ENCODE peak calls at places on chromosomes 13 and 19, in ten cellular contexts. X is cardiac muscle cell, F is suprapubic skin, D is HCT116, U is endothelial cell of umbilical vein, P is neural progenitor cell, O is left ventricle myocardium inferior, Q is heart right ventricle, Y is HFF-Myc, V is uterus. T is an unnamed sample.

GRCh38 chr19:55098716-55099556 is 18.5 kb downstream of the PPP1R12C start:
- DNase-seq in X (no peak), F (no peak), D (no peak), U (no peak), P (no peak), O (no peak), Q (no peak), Y (no peak), V (no peak), T (no peak)

GRCh38 chr19:1154731-1155351 is 19.2 kb downstream of the SBNO2 start:
- DNase-seq in X (peak; percentile 96), F (peak; percentile 95), D (no peak), U (peak; percentile 42), P (no peak), O (peak; percentile 88), Q (peak; percentile 85), Y (no peak), V (peak; percentile 91), T (peak; percentile 97)

GRCh38 chr19:51531349-51532315 is at the start of gene SIGLEC6:
- DNase-seq in X (no peak), F (no peak), D (no peak), U (no peak), P (no peak), O (peak; percentile 47), Q (peak; percentile 34), Y (no peak), V (peak; percentile 18), T (no peak)

GRCh38 chr13:106612688-106613087 is 44.8 kb upstream of the ARGLU1 start:
- DNase-seq in X (peak; percentile 88), F (peak; percentile 84), D (no peak), U (no peak), P (no peak), O (peak; percentile 66), Q (peak; percentile 56), Y (no peak), V (peak; percentile 81), T (peak; percentile 58)

GRCh38 chr19:17075860-17076538 is 422 bp downstream of the MYO9B start:
- DNase-seq in X (peak; percentile 31), F (peak; percentile 80), D (no peak), U (peak; percentile 51), P (peak; percentile 56), O (peak; percentile 36), Q (peak; percentile 49), Y (no peak), V (peak; percentile 56), T (peak; percentile 34)

GRCh38 chr13:46909037-46909436 is 12.2 kb upstream of the HTR2A start:
- DNase-seq in X (peak; percentile 22), F (no peak), D (no peak), U (no peak), P (no peak), O (no peak), Q (no peak), Y (no peak), V (no peak), T (no peak)

GRCh38 chr19:48739835-48740704 is at the start of gene RASIP1:
- DNase-seq in X (no peak), F (no peak), D (no peak), U (peak; percentile 26), P (peak; percentile 11), O (peak; percentile 68), Q (peak; percentile 73), Y (no peak), V (no peak), T (no peak)

GRCh38 chr19:39398297-39398864 is 7.2 kb downstream of the MED29 start:
- DNase-seq in X (peak; percentile 75), F (peak; percentile 95), D (peak; percentile 69), U (no peak), P (no peak), O (peak; percentile 77), Q (peak; percentile 69), Y (no peak), V (peak; percentile 60), T (peak; percentile 89)

GRCh38 chr13:79469608-79470007 is 11.3 kb upstream of the NDFIP2 start:
- DNase-seq in X (no peak), F (no peak), D (no peak), U (no peak), P (no peak), O (no peak), Q (no peak), Y (no peak), V (no peak), T (no peak)

GRCh38 chr13:79466852-79467251 is 14.1 kb upstream of the NDFIP2 start:
- DNase-seq in X (no peak), F (no peak), D (no peak), U (no peak), P (no peak), O (no peak), Q (no peak), Y (no peak), V (no peak), T (no peak)

GRCh38 chr13:79468402-79468801 is 12.6 kb upstream of the NDFIP2 start:
- DNase-seq in X (no peak), F (no peak), D (no peak), U (no peak), P (no peak), O (no peak), Q (no peak), Y (no peak), V (no peak), T (no peak)

GRCh38 chr13:79470666-79471065 is 10.3 kb upstream of the NDFIP2 start:
- DNase-seq in X (no peak), F (no peak), D (no peak), U (no peak), P (no peak), O (no peak), Q (no peak), Y (no peak), V (no peak), T (no peak)

DNA sequence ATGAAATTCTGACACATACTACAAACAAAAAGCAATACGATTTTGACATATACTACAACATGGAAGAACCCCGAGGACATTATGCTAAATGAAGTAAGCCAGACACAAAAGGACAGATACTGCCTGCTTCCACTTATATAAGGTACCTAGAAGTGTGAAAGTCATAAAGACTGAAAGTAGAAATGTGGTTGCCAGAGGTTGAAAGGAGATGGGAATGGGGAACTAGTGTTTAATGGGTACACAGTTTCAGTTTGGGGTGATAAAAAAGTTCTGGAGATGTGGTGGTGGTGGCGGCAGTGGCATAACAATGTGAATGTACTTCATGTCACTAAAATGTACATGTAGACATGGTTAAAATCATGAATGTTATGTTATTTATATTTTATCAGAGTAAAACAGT is 12.1 kb upstream of the NDFIP2 start:
- DNase-seq in X (no peak), F (no peak), D (no peak), U (no peak), P (no peak), O (no peak), Q (no peak), Y (no peak), V (no peak), T (no peak)
- H3K4me3 ChIP-seq in X (no peak overlapping the region), F (no peak overlapping the region), D (no peak overlapping the region), U (no peak overlapping the region), P (no peak overlapping the region), O (no peak overlapping the region), Q (no peak overlapping the region), Y (no peak overlapping the region), V (no peak overlapping the region), T (no peak overlapping the region)

DNA sequence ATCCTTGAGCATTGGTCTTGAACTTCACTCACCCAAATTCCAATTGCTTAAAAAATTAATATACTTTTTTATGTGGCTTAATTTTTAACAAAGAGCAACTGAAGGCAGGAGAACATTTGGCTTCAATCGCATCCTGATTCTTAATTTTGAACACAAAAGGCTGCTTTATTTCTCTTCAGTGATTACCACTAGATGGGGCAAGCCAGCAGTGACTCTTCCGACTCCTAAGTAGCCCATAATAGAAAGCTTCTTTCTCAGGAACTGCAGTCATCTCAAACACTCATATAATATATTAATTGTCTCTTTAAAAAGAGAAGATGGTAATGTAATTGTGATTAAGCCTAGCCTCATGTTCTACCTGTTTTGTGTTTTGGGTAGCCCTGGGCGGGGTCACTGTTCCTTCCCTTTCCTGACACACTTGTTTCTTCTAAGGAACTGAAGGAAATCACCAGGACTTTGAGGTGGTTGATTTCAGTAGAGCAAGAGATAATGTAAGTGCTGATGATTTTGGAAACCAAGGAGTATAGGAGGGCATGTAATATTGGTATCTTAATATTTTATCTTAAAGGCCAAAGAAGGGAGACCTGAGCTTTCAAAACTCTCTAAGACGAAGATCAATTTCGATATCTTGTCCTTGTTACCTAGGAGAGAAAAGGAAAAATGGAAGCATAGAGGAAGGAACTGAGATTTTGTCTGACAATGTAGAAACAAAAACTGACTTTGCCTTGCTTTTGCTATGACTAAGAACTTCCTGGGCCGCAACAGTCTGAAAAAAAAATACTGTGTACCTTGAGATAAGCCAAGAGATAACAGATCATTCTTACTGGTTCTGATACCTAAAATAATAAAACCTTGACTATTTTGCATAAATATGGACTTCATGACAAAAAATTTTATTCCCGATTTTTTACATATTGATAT is 73.1 kb downstream of the TNFSF13B start:
- DNase-seq in X (peak; percentile 42), F (no peak), D (peak; percentile 16), U (peak; percentile 6), P (peak; percentile 58), O (no peak), Q (no peak), Y (no peak), V (no peak), T (peak; percentile 42)
- TF ChIP-seq CTCF in X (peak; percentile 58), F (no peak), D (peak; percentile 53), U (peak; percentile 14), P (peak; percentile 73), O (peak; percentile 68), Q (peak; percentile 62), Y (peak; percentile 58), V (peak; percentile 23), T (peak; percentile 58)

GRCh38 chr13:73765651-73766384 is 368.4 kb downstream of the KLF12 start:
- DNase-seq in X (peak; percentile 91), F (peak; percentile 65), D (no peak), U (peak; percentile 95), P (peak; percentile 91), O (peak; percentile 84), Q (peak; percentile 80), Y (peak; percentile 30), V (peak; percentile 73), T (peak; percentile 39)
- H3K4me3 ChIP-seq in X (no peak overlapping the region), F (peak overlapping the region; percentile 7), D (no peak overlapping the region), U (no peak overlapping the region), P (peak overlapping the region; percentile 31), O (peak overlapping the region; percentile 47), Q (no peak overlapping the region), Y (no peak overlapping the region), V (no peak overlapping the region), T (no peak overlapping the region)

DNA sequence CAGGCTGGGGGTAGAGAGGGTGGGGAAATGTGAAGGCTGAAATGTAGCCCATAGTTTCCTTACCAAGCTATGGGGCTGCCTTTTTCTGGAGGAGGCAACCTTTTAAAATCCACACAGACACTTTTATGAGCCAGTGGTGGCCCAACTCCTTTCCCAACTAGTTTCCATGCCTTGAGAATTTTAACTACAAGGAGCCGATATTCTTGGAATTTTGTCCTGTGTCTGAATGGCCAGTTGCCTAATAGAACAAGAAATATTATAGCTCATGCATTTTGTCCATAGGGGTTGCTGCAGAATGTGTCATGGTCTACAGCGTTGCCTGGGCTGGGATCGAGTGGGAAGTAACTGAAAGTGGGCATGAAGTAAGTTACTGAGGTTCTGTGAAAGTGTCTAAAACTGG is 122.8 kb upstream of the FNDC3A start:
- DNase-seq in X (no peak), F (no peak), D (no peak), U (no peak), P (no peak), O (no peak), Q (no peak), Y (no peak), V (no peak), T (peak; percentile 66)
- TF ChIP-seq CTCF in X (no peak), F (no peak), D (no peak), U (no peak), P (no peak), O (no peak), Q (no peak), Y (no peak), V (no peak), T (no peak)

T was measured in fibroblast of villous mesenchyme.